ENCODE peak calls at places on chromosomes 6 and 20, in five cellular contexts. W is EH; V is stimulated activated CD4-positive, alpha-beta T cell treated with anti-CD3 and anti-CD28 coated beads, Interleukin-12 subunit alpha, Interleukin-12 subunit beta, amount 100 ng/mL, for 48 hours; T is SK-N-DZ; G is stimulated activated CD8-positive, alpha-beta memory T cell treated with anti-CD3 and anti-CD28 coated beads, Interleukin-7, amount 100 ng/mL, for 48 hours. R is an unnamed sample.

GRCh38 chr6:44464527-44465310 is 77.2 kb downstream of the CDC5L start:
- DNase-seq in G (no peak), W (peak; percentile 82), T (no peak), V (no peak), R (no peak)

GRCh38 chr20:19746396-19746795 is 11.7 kb upstream of the RIN2 start:
- DNase-seq in W (no peak), G (no peak), T (no peak), V (no peak), R (no peak)

GRCh38 chr6:136319732-136320131 is 30.1 kb upstream of the BCLAF1 start:
- DNase-seq in T (no peak), V (no peak), W (no peak), G (no peak), R (no peak)

GRCh38 chr20:16397053-16397452 is 176.2 kb downstream of the KIF16B start:
- DNase-seq in G (no peak), W (peak; percentile 22), V (no peak), T (no peak), R (no peak)

GRCh38 chr20:61812121-61812520 is 253.6 kb downstream of the TAF4 start:
- DNase-seq in W (no peak), G (no peak), T (no peak), V (no peak), R (no peak)

GRCh38 chr6:15996030-15996429 is 132.9 kb upstream of the MYLIP start:
- DNase-seq in G (no peak), T (no peak), W (peak; percentile 4), V (no peak), R (no peak)

GRCh38 chr6:33140556-33140955 is 51.7 kb downstream of the COL11A2 start:
- DNase-seq in T (no peak), G (no peak), V (no peak), W (no peak), R (no peak)

GRCh38 chr6:70371454-70372105 is 41.7 kb upstream of the FAM135A start:
- DNase-seq in V (no peak), G (no peak), W (peak; percentile 80), T (peak; percentile 69), R (no peak)

GRCh38 chr6:32153252-32153834 is 598 bp upstream of the PPT2 start:
- DNase-seq in V (no peak), W (peak; percentile 57), T (peak; percentile 68), G (peak; percentile 16), R (no peak)

GRCh38 chr20:3800878-3801260 is 4.8 kb downstream of the CDC25B start:
- DNase-seq in G (no peak), T (no peak), W (no peak), V (no peak), R (no peak)

GRCh38 chr6:157586088-157586414 is 205.1 kb downstream of the ZDHHC14 start:
- DNase-seq in G (no peak), V (no peak), W (no peak), T (no peak), R (no peak)

GRCh38 chr6:2846873-2847224 is 5.2 kb upstream of the SERPINB1 start:
- DNase-seq in V (no peak), T (no peak), W (no peak), G (no peak), R (no peak)